ENCODE peak calls at places on chromosomes 12 and 14, in seven cellular contexts. K is fibroblast of lung, C is ovary, L is K562, T is GM12878, P is BJ, R is mucosa of descending colon. E is an unnamed sample.

GRCh38 chr12:115912440-115912839 is 365.1 kb downstream of the MED13L start:
- DNase-seq in L (no peak), T (no peak), P (no peak), C (no peak), K (no peak), R (no peak), E (no peak)

GRCh38 chr12:12474931-12475485 is 87.7 kb downstream of the DUSP16 start:
- DNase-seq in R (no peak), L (peak), C (no peak), T (peak), P (no peak), K (no peak), E (peak)

GRCh38 chr14:104686624-104687517 is 2.5 kb upstream of the INF2 start:
- DNase-seq in L (no peak), R (peak), C (peak), K (no peak), P (no peak), T (no peak), E (no peak)

GRCh38 chr14:72782182-72782508 is 111.8 kb downstream of the DPF3 start:
- DNase-seq in C (no peak), T (no peak), K (no peak), L (no peak), P (no peak), R (no peak), E (no peak)

GRCh38 chr14:105485720-105486332 is 860 bp upstream of the CRIP1 start:
- DNase-seq in C (peak), T (no peak), K (no peak), R (no peak), L (peak), P (no peak), E (no peak)

GRCh38 chr14:34053666-34054065 is 102.8 kb upstream of the EGLN3 start:
- DNase-seq in P (no peak), L (no peak), C (peak), K (peak), T (no peak), R (peak), E (no peak)

GRCh38 chr12:12714276-12715001 is 2.7 kb upstream of the CDKN1B start:
- DNase-seq in L (no peak), T (no peak), C (no peak), K (peak), R (peak), P (no peak), E (peak)

GRCh38 chr14:68691031-68691864 is 101.6 kb downstream of the ZFP36L1 start:
- DNase-seq in L (peak), K (no peak), T (no peak), P (no peak), R (no peak), C (no peak), E (no peak)

GRCh38 chr12:108564724-108565123 is 2.3 kb downstream of the ISCU start:
- DNase-seq in K (no peak), R (no peak), T (no peak), P (no peak), L (no peak), C (no peak), E (no peak)

GRCh38 chr12:93231938-93232337 is 145.8 kb upstream of the NUDT4 start:
- DNase-seq in T (no peak), P (no peak), K (no peak), R (no peak), C (no peak), L (no peak), E (no peak)

GRCh38 chr14:58107947-58108552 is 44.0 kb downstream of the ARMH4 start:
- DNase-seq in R (no peak), P (peak), K (peak), L (peak), T (no peak), C (peak), E (peak)

GRCh38 chr12:110403146-110403974 is at the start of gene ANAPC7:
- DNase-seq in C (peak), R (peak), T (peak), L (peak), K (peak), P (no peak), E (peak)
- TF ChIP-seq CTCF in C (no peak), R (no peak), T (no peak), L (peak), K (no peak), P (peak), E (peak)

DNA sequence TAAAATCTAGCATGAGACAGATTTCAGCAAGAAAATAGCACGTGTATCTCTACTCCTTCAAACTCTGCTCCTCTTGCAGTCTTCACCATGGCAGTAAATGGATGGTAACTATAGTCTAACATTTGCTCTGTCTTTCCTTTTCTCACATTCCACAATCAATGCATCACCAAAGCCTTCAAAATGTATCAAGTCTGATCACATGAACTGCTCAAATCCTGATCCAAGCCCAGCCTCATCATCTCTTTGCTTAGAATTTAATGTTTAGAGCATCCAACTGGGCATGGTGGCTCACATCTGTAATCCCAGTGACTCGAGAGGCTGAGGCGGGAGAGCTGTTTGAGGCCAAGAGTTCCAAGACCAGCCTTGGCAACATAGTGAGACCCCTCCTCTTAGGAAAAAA is 45.9 kb downstream of the CDK17 start:
- DNase-seq in C (no peak), K (peak), T (no peak), L (no peak), P (no peak), R (no peak), E (no peak)
- H3K4me3 ChIP-seq in C (no peak), K (no peak), T (no peak), L (no peak), P (no peak), R (no peak), E (no peak)

DNA sequence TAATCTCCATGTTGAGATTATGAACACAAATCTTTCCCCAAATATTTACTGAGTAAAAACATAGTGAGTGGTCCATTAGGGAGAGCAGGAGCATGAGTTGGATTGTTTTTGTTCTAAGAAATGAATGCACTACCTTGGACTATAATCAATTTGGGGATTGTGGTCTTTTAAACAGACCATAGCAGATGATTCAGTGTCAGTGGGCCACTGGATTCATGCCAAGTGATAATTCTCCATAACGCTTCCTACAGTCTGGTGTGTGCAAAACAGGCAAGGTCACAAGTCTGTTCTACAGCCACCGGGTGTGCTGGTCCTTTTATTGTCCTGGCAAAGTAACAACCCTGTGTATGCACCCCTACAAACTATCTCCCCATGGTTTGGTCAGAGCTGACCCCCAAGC is 266.3 kb downstream of the APAF1 start:
- DNase-seq in L (no peak), K (no peak), T (no peak), P (no peak), R (no peak), C (no peak), E (no peak)
- TF ChIP-seq CTCF in L (no peak), K (no peak), T (no peak), P (no peak), R (no peak), C (no peak), E (no peak)

GRCh38 chr14:92926931-92927330 is 4.0 kb downstream of the CHGA start:
- DNase-seq in R (no peak), C (no peak), L (no peak), T (no peak), K (no peak), P (no peak), E (no peak)
- H3K4me3 ChIP-seq in R (no peak), C (no peak), L (no peak), T (no peak), K (no peak), P (no peak), E (no peak)

DNA sequence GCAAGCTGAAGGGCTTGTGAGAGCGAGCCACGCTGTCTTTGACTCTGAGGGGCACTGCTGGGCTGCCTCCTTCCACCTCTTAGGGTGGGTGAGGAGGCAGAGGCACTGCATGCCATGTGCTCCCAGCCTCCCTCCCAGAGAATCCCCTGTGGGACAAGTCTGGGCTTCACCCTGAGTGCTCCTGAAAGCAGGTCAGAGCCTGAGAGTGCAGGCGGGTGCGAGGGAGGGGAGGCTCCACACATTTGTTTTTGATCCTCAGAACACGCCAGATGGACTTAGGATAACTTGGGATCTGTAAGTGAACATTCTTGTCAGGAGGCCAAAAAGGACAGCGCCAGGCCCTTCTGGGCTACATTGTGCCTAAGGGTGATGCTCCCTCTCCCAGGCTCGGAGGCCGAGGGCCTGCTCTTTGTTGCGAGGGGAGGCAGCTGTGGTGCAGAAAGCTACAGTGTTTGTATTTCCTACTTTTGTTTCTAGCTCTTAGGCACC is 155.4 kb downstream of the TMX1 start:
- DNase-seq in K (peak), R (peak), P (peak), L (no peak), T (no peak), C (peak), E (peak)
- TF ChIP-seq CTCF in K (no peak), R (no peak), P (peak), L (no peak), T (no peak), C (no peak), E (no peak)

GRCh38 chr14:96962337-96962736 is 165.2 kb downstream of the VRK1 start:
- DNase-seq in R (no peak), P (no peak), C (no peak), L (no peak), K (no peak), T (no peak), E (no peak)
- H3K4me3 ChIP-seq in R (no peak), P (no peak), C (no peak), L (no peak), K (no peak), T (no peak), E (no peak)